ENCODE peak calls at places on chromosomes 13 and 19, in four cellular contexts. M is SK-N-SH, J is K562, R is HepG2. X is an unnamed sample.

GRCh38 chr13:51047434-51048165 is 63.5 kb downstream of the C13orf42 start:
- DNase-seq in M (no peak), J (no peak), R (no peak), X (no peak)

GRCh38 chr13:97193577-97193976 is 28.6 kb upstream of the MBNL2 start:
- DNase-seq in M (no peak), J (no peak), R (no peak), X (no peak)

GRCh38 chr13:93169980-93170379 is 56.6 kb upstream of the GPC6 start:
- DNase-seq in M (no peak), J (no peak), R (peak; percentile 18), X (no peak)

GRCh38 chr13:79679334-79679733 is 198.4 kb downstream of the NDFIP2 start:
- DNase-seq in M (peak; percentile 12), J (peak; percentile 27), R (peak; percentile 53), X (peak; percentile 79)

GRCh38 chr13:35389535-35389934 is 87.0 kb downstream of the MAB21L1 start:
- DNase-seq in M (peak; percentile 8), J (no peak), R (no peak), X (no peak)

GRCh38 chr13:99376924-99377323 is 69.7 kb upstream of the GPR183 start:
- DNase-seq in M (no peak), J (no peak), R (no peak), X (no peak)

GRCh38 chr13:39601636-39602035 is 1.4 kb downstream of the LHFPL6 start:
- DNase-seq in M (no peak), J (no peak), R (no peak), X (no peak)

GRCh38 chr13:110548891-110549794 is 12.4 kb downstream of the RAB20 start:
- DNase-seq in M (no peak), J (no peak), R (no peak), X (no peak)

GRCh38 chr13:98541701-98542203 is 35.2 kb downstream of the STK24 start:
- DNase-seq in M (peak; percentile 74), J (no peak), R (no peak), X (no peak)

GRCh38 chr13:109400625-109401257 is 385.6 kb downstream of the IRS2 start:
- DNase-seq in M (peak; percentile 64), J (no peak), R (no peak), X (no peak)

GRCh38 chr13:44622701-44623100 is 46.6 kb upstream of the TSC22D1 start:
- DNase-seq in M (no peak), J (no peak), R (no peak), X (no peak)

GRCh38 chr13:62357887-62358645 is 942.4 kb upstream of the PCDH20 start:
- DNase-seq in M (no peak), J (no peak), R (peak; percentile 60), X (peak; percentile 64)

GRCh38 chr19:844300-844971 is 3.6 kb downstream of the PRTN3 start:
- DNase-seq in M (no peak), J (peak; percentile 79), R (no peak), X (no peak)

GRCh38 chr13:68107667-68108066 is 877.5 kb upstream of the PCDH9 start:
- DNase-seq in M (no peak), J (no peak), R (no peak), X (no peak)

GRCh38 chr19:8638078-8638619 is 7.7 kb downstream of the NFILZ start:
- DNase-seq in M (no peak), J (no peak), R (peak; percentile 71), X (no peak)

GRCh38 chr13:94712812-94713555 is 639 bp upstream of the SOX21 start:
- DNase-seq in M (peak; percentile 76), J (no peak), R (no peak), X (peak; percentile 59)

GRCh38 chr13:102405499-102406079 is 3.7 kb upstream of the FGF14 start:
- DNase-seq in M (no peak), J (no peak), R (no peak), X (peak; percentile 24)

GRCh38 chr13:51682691-51683090 is 98.4 kb downstream of the WDFY2 start:
- DNase-seq in M (no peak), J (no peak), R (no peak), X (no peak)

GRCh38 chr19:43784251-43784980 is 3.6 kb upstream of the KCNN4 start:
- DNase-seq in M (no peak), J (peak; percentile 77), R (no peak), X (no peak)

GRCh38 chr19:33809960-33810359 is 13.3 kb downstream of the KCTD15 start:
- DNase-seq in M (no peak), J (peak; percentile 27), R (no peak), X (no peak)

GRCh38 chr19:28185646-28186045 is 1027.3 kb downstream of the UQCRFS1 start:
- DNase-seq in M (no peak), J (no peak), R (no peak), X (no peak)

GRCh38 chr13:70884196-70884595 is 775.9 kb upstream of the KLHL1 start:
- DNase-seq in M (no peak), J (no peak), R (no peak), X (no peak)

GRCh38 chr19:19777692-19778091 is 43.9 kb downstream of the ZNF506 start:
- DNase-seq in M (no peak), J (no peak), R (no peak), X (no peak)

GRCh38 chr13:99564389-99564788 is 63.1 kb downstream of the TM9SF2 start:
- DNase-seq in M (no peak), J (no peak), R (no peak), X (no peak)

GRCh38 chr19:13156968-13157882 is 7.0 kb downstream of the IER2 start:
- DNase-seq in M (no peak), J (no peak), R (no peak), X (no peak)

GRCh38 chr19:30743702-30744101 is 371.5 kb downstream of the ZNF536 start:
- DNase-seq in M (no peak), J (no peak), R (no peak), X (no peak)

GRCh38 chr19:18280247-18281081 is 958 bp downstream of the JUND start:
- DNase-seq in M (peak; percentile 85), J (peak; percentile 88), R (peak; percentile 52), X (peak; percentile 53)

GRCh38 chr19:18438331-18439024 is 545 bp upstream of the ISYNA1 start:
- DNase-seq in M (no peak), J (peak; percentile 78), R (peak; percentile 63), X (peak; percentile 66)

GRCh38 chr13:20526664-20527063 is 1.0 kb upstream of the CRYL1 start:
- DNase-seq in M (no peak), J (no peak), R (peak; percentile 20), X (no peak)

GRCh38 chr13:36536546-36536945 is 104.3 kb downstream of the CCNA1 start:
- DNase-seq in M (no peak), J (no peak), R (no peak), X (no peak)

GRCh38 chr13:33918199-33918932 is 100.4 kb downstream of the RFC3 start:
- DNase-seq in M (no peak), J (no peak), R (no peak), X (no peak)
- TF ChIP-seq FOXJ3 in M (no peak), J (no peak), R (no peak), X (no peak)

DNA sequence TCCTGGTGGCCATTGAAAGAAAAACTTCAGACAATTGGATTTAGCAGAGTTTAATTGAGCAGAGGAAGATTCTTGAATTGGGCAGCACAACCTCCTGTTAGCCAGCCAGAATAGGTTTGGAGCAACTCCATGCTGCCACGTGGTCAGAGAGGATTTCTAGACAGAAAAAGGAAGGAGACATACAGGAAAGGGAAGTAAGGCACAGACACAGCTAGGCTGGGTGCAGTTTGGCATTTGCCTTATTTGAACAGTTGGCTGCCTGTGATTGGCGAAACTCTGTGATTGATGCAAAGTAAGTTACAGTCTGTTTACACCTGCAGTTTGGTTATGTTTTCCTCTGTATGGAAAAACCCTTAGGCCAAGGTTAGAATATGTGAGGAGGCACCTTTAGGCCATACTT is 85.8 kb upstream of the SPATA13 start:
- DNase-seq in M (no peak), J (no peak), R (no peak), X (no peak)
- TF ChIP-seq FOXJ3 in M (no peak), J (no peak), R (no peak), X (no peak)

GRCh38 chr13:84418041-84418440 is 535.8 kb upstream of the SLITRK1 start:
- DNase-seq in M (no peak), J (no peak), R (no peak), X (no peak)

GRCh38 chr13:84417426-84417825 is 535.2 kb upstream of the SLITRK1 start:
- DNase-seq in M (no peak), J (no peak), R (no peak), X (no peak)

GRCh38 chr13:84413016-84413415 is 530.7 kb upstream of the SLITRK1 start:
- DNase-seq in M (no peak), J (no peak), R (no peak), X (no peak)
- TF ChIP-seq FOXJ3 in M (no peak), J (no peak), R (no peak), X (no peak)

DNA sequence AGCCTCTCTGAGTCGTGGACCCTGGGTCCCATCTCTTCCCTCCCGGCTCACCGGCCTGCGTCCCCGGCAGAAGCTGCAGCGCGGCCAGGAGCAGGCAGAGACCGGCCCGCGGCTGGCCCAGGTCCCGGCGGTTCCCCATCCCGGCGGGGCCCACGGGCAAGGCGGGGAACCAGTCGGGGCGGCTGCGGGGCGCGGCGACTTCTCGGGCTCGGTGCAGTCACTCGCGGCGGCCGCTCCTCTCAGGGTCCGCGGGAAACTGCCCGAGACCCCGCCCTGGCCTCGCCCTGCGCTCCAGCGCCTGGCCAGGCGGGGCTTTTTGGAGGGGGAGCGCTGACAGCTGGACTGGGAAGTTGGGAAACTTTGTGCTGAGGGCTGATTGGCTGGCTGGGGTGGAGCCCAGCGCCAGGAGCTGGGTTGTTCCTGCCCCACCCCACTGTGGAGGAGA is at the start of gene COL5A3:
- DNase-seq in M (peak; percentile 51), J (peak; percentile 42), R (no peak), X (peak; percentile 49)
- TF ChIP-seq FOXJ3 in M (no peak), J (no peak), R (no peak), X (no peak)

DNA sequence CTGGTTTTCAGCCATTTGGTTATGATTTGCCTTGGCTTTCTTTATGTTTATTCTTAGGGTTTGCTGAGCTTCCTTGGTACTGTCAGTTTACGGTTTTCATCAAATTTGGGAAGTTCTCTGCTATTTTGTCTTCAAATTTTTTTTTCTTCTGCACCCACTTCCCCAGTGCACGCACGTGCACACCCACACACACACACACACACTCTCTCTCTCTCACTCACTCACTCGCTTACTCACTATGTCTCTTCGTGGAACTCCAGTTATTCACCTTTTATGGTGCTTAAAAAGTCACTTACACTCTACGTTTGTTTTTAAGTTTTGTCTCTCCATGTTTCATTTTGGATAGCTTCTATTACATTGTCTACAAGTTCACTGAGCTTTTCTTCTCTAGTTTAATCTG is 7.1 kb downstream of the AKAP11 start:
- DNase-seq in M (no peak), J (no peak), R (no peak), X (no peak)
- TF ChIP-seq FOXJ3 in M (no peak), J (no peak), R (no peak), X (no peak)

GRCh38 chr19:3520166-3521103 is 14.3 kb downstream of the FZR1 start:
- DNase-seq in M (peak; percentile 66), J (peak; percentile 87), R (no peak), X (peak; percentile 58)
- TF ChIP-seq FOXJ3 in M (no peak), J (no peak), R (no peak), X (no peak)

GRCh38 chr13:95714142-95714832 is 37.3 kb downstream of the DNAJC3 start:
- DNase-seq in M (no peak), J (no peak), R (no peak), X (no peak)
- TF ChIP-seq FOXJ3 in M (no peak), J (no peak), R (no peak), X (no peak)

DNA sequence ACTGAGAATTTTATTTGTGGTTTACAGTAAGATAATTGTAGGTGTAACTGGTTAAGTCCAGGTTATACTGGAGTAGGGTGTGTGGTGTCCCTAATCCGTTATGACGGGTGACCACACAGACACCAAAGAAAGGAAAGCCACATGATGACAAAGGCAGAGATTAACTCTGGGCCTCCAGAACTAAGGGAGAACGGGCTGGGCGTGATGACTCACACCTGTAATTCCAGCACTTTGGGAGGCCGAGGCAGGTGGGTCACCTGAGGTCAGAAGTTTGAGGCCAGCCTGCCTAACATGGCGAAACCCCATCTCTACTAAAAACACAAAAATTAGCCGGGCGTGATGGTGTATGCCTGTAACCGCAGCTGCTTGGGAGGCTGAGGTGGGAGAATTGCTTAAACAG is 10.2 kb upstream of the FUT2 start:
- DNase-seq in M (no peak), J (no peak), R (peak; percentile 68), X (no peak)
- TF ChIP-seq FOXJ3 in M (no peak), J (no peak), R (no peak), X (no peak)